ENCODE peak calls at places on chromosome 19, in ten cellular contexts. C, G, K, P, Q, N, A, H, T and W are unnamed samples.

GRCh38 chr19:47107953-47108746 is 5.4 kb downstream of the ZC3H4 start:
- DNase-seq in N (no peak), C (no peak), G (no peak), Q (no peak), K (no peak), H (no peak), A (no peak), T (no peak), P (no peak), W (no peak)

GRCh38 chr19:45815501-45816216 is 551 bp upstream of the RSPH6A start:
- DNase-seq in H (no peak), A (no peak), P (peak; percentile 75), G (no peak), Q (peak; percentile 62), T (no peak), K (no peak), C (peak; percentile 67), N (no peak), W (no peak)

GRCh38 chr19:41994521-41994971 is 516 bp upstream of the ATP1A3 start:
- DNase-seq in H (no peak), Q (peak; percentile 79), A (no peak), P (no peak), T (no peak), N (no peak), C (no peak), K (no peak), G (no peak), W (no peak)

GRCh38 chr19:54561840-54562239 is 11.8 kb upstream of the LILRA2 start:
- DNase-seq in P (no peak), Q (no peak), T (no peak), N (no peak), A (peak; percentile 42), K (no peak), C (no peak), G (no peak), H (no peak), W (no peak)

GRCh38 chr19:294819-295686 is 3.9 kb upstream of the PLPP2 start:
- DNase-seq in K (no peak), T (no peak), N (no peak), P (peak; percentile 89), G (peak; percentile 68), H (no peak), Q (peak; percentile 65), C (no peak), A (no peak), W (peak; percentile 49)

GRCh38 chr19:10286803-10287737 is at the start of gene ICAM4:
- DNase-seq in Q (peak; percentile 64), H (no peak), K (peak; percentile 72), A (no peak), G (peak; percentile 81), P (peak; percentile 91), N (peak; percentile 63), T (no peak), C (no peak), W (peak; percentile 48)

GRCh38 chr19:35689836-35690235 is 14.5 kb upstream of the ZBTB32 start:
- DNase-seq in G (no peak), K (no peak), H (no peak), T (no peak), Q (no peak), N (no peak), C (no peak), P (no peak), A (no peak), W (no peak)

GRCh38 chr19:19452241-19453128 is 47.0 kb downstream of the GATAD2A start:
- DNase-seq in C (no peak), A (no peak), Q (no peak), G (no peak), T (no peak), N (no peak), H (no peak), P (no peak), K (no peak), W (peak; percentile 44)

DNA sequence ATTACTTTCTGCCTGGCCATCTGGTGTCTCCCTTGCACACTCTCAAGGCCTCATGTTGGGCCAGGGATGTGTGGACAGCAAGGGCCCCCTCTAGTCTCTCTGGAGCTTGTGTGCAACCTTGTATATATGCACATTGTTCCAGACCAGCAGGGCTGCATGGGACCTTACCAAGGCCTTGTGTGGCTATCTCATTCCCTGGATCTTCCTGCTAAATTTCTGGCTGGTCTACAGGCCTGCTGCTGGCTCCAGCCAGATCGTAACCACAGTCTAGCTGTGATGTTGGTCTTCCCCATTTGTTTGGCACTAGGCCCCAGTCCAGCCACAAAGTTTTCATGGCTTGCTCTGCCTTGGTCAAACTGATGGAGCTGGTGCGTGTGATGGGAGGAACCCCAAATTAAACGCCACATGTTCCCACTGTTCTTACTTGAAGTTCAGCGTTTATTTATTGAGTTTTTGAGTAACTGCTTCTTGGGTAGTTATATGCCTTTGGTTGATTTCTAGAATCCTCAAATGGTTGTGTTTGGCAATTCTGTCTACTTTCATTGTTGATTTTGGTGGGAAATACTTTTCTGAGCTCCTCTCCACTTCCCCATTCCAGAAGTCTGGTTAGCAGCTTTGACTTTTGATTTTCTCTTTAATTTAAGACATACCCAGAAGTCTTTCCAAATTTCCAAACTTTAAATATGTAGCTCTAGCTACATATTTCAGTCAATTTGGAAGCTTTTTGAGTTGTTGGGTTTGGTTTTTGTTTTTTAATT is 56.4 kb downstream of the SIPA1L3 start:
- DNase-seq in G (no peak), H (no peak), A (no peak), Q (no peak), K (peak; percentile 19), T (no peak), P (no peak), C (no peak), N (peak; percentile 28), W (no peak)
- TF ChIP-seq EP300 in G (no peak), H (no peak), A (no peak), Q (no peak), K (no peak), T (no peak), P (no peak), C (no peak), N (no peak), W (no peak)

DNA sequence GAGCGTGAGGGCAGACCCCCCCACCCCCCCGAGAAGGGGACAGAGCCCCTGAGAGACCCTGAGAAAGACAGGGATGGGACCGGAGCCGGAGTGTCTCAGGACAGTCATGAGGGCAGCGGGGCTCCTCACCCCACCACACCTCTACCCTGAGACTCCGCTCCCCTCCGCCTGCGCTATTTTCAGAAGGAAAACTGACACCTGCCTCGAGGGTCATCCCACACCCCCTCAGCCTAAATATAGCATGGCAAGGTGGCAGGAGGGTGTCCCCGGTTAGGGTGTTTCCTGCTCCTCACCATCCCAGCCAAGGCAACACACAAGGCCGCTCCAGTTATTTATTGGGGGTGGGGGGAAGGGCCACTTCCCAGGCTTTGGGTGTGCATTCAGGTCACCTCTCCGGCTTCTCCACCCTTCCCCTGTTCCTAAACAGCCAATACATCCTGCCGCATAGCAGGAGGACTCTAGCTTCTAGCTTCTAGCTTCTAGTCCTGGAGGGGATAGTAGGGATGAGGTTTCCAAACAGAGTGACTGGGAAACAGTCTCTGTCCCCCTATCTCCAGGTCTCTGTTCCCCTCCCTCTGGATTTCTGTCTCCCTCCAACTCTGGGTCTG is 1.4 kb upstream of the NTF4 start:
- DNase-seq in K (no peak), Q (peak; percentile 33), G (no peak), C (no peak), A (no peak), N (no peak), H (no peak), T (no peak), P (no peak), W (no peak)
- TF ChIP-seq POLR2AphosphoS5 in K (no peak), Q (no peak), G (no peak), C (no peak), A (no peak), N (no peak), H (no peak), T (no peak), P (no peak), W (no peak)

DNA sequence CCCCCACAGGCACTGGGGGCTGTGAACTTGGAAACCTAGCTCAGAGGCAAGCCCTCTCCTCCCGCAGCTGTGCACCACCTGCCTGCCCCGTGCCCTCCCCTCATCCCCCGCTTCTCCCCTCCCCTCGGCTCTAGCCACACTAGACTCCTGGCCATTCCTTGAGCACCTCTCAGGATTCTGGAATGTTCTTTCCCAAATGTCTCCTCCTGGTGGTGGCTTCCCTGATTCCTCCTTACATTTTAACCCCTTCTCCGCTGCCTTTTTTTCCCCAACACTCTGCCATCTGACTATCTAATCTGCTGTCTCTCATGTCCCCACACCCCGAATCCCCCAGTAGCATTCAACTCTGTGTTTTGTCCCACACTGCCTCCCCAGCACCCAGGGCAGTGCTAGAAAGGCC is 6.7 kb downstream of the NANOS3 start:
- DNase-seq in N (no peak), T (no peak), G (no peak), A (no peak), Q (peak; percentile 36), K (no peak), C (no peak), P (no peak), H (no peak), W (no peak)
- H3K4me1 ChIP-seq in N (peaks cover 62% of the 10 kb centered on the region), T (peaks cover 25% of the 10 kb centered on the region), G (peaks cover 24% of the 10 kb centered on the region), A (peaks cover 25% of the 10 kb centered on the region), Q (peaks cover 23% of the 10 kb centered on the region), K (peaks cover 90% of the 10 kb centered on the region), C (peaks cover 15% of the 10 kb centered on the region), P (peaks cover 32% of the 10 kb centered on the region), H (peaks cover 14% of the 10 kb centered on the region), W (peaks cover 70% of the 10 kb centered on the region)

GRCh38 chr19:8566855-8567254 is 10.4 kb downstream of the MYO1F start:
- DNase-seq in P (no peak), T (no peak), G (no peak), N (no peak), A (no peak), Q (no peak), C (no peak), K (no peak), H (no peak), W (no peak)

GRCh38 chr19:8571006-8571411 is 6.2 kb downstream of the MYO1F start:
- DNase-seq in A (no peak), K (peak; percentile 62), Q (no peak), P (no peak), G (peak; percentile 47), H (no peak), N (peak; percentile 34), C (no peak), T (no peak), W (peak; percentile 55)

GRCh38 chr19:8567522-8568172 is 9.6 kb downstream of the MYO1F start:
- DNase-seq in P (no peak), Q (no peak), A (no peak), N (no peak), C (no peak), G (no peak), K (no peak), H (no peak), T (no peak), W (peak; percentile 24)

GRCh38 chr19:8573316-8573715 is 3.9 kb downstream of the MYO1F start:
- DNase-seq in C (no peak), H (no peak), Q (no peak), T (no peak), G (no peak), A (no peak), N (no peak), K (no peak), P (no peak), W (no peak)

DNA sequence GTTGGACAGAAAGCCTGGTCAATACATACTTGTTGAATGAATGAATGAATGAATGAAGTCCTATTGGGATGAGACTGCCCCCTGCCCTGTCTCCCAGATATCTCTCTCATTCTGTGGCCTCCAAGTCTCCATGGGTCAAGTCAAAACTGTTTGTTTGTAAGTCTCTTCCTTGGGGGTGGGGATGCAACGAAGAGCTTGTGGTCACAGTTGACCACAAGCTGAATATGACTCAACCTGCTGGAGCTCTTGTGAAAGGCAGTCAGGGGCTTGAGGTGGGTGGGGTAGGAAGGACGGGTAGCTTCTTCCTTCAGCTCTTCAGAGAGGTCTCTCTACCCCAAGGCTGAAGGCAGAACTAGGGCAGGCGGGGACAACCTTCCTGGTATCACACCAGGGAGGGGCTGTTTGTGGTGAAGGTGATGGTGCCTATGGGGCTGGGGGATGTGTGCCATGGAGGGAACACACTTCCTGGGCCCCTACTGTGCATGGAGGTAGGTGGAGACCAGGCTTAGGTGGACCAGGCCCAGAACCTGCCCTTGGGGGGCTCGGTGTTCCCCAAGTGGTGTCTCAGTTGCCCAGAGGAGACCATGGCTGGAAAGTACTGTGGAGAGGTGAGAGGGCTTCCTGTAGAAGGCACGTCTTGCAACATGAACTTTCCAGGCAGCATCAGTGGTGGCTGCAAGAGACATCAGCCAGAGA is 8.0 kb downstream of the MYO1F start:
- DNase-seq in C (no peak), N (no peak), Q (no peak), T (peak; percentile 63), H (no peak), K (peak; percentile 66), G (peak; percentile 44), P (no peak), A (no peak), W (peak; percentile 62)
- TF ChIP-seq EP300 in C (no peak), N (no peak), Q (no peak), T (peak; percentile 77), H (no peak), K (no peak), G (no peak), P (no peak), A (no peak), W (no peak)